ENCODE peak calls at places on chromosomes 1 and 21, in ten cellular contexts. One of them, this sample, is unnamed.

GRCh38 chr1:38061883-38062328 is 15.3 kb upstream of the POU3F1 start:
- DNase-seq in activated CD8-positive, alpha-beta memory T cell treated with anti-CD3 and anti-CD28 coated beads for 1 hour: no peak
- DNase-seq in CD8-positive, alpha-beta memory T cell: no peak
- DNase-seq in AG08396: no peak
- DNase-seq in D341Med: no peak
- DNase-seq in astrocyte of the spinal cord: no peak
- DNase-seq in heart right ventricle: no peak
- DNase-seq in stimulated activated CD4-positive, alpha-beta T cell treated with anti-CD3 and anti-CD28 coated beads, Interleukin-2, amount 100 ng/mL, for 24 hours: no peak
- DNase-seq in GM23248: no peak
- DNase-seq in mammary epithelial cell: no peak
- DNase-seq in this sample: no peak

GRCh38 chr1:225572422-225572821 is 80.5 kb downstream of the ENAH start:
- DNase-seq in activated CD8-positive, alpha-beta memory T cell treated with anti-CD3 and anti-CD28 coated beads for 1 hour: no peak
- DNase-seq in CD8-positive, alpha-beta memory T cell: no peak
- DNase-seq in AG08396: peak
- DNase-seq in D341Med: no peak
- DNase-seq in astrocyte of the spinal cord: peak
- DNase-seq in heart right ventricle: no peak
- DNase-seq in stimulated activated CD4-positive, alpha-beta T cell treated with anti-CD3 and anti-CD28 coated beads, Interleukin-2, amount 100 ng/mL, for 24 hours: no peak
- DNase-seq in GM23248: peak
- DNase-seq in mammary epithelial cell: no peak
- DNase-seq in this sample: no peak

GRCh38 chr1:93779540-93780121 is 98.0 kb upstream of the BCAR3 start:
- DNase-seq in activated CD8-positive, alpha-beta memory T cell treated with anti-CD3 and anti-CD28 coated beads for 1 hour: no peak
- DNase-seq in CD8-positive, alpha-beta memory T cell: no peak
- DNase-seq in AG08396: no peak
- DNase-seq in D341Med: no peak
- DNase-seq in astrocyte of the spinal cord: peak
- DNase-seq in heart right ventricle: no peak
- DNase-seq in stimulated activated CD4-positive, alpha-beta T cell treated with anti-CD3 and anti-CD28 coated beads, Interleukin-2, amount 100 ng/mL, for 24 hours: no peak
- DNase-seq in GM23248: peak
- DNase-seq in mammary epithelial cell: peak
- DNase-seq in this sample: no peak

GRCh38 chr1:211892577-211892976 is 62.0 kb upstream of the LPGAT1 start:
- DNase-seq in activated CD8-positive, alpha-beta memory T cell treated with anti-CD3 and anti-CD28 coated beads for 1 hour: no peak
- DNase-seq in CD8-positive, alpha-beta memory T cell: no peak
- DNase-seq in AG08396: no peak
- DNase-seq in D341Med: no peak
- DNase-seq in astrocyte of the spinal cord: no peak
- DNase-seq in heart right ventricle: no peak
- DNase-seq in stimulated activated CD4-positive, alpha-beta T cell treated with anti-CD3 and anti-CD28 coated beads, Interleukin-2, amount 100 ng/mL, for 24 hours: no peak
- DNase-seq in GM23248: no peak
- DNase-seq in mammary epithelial cell: no peak
- DNase-seq in this sample: no peak

GRCh38 chr1:205587576-205587975 is 44.2 kb downstream of the ELK4 start:
- DNase-seq in activated CD8-positive, alpha-beta memory T cell treated with anti-CD3 and anti-CD28 coated beads for 1 hour: no peak
- DNase-seq in CD8-positive, alpha-beta memory T cell: no peak
- DNase-seq in AG08396: no peak
- DNase-seq in D341Med: no peak
- DNase-seq in astrocyte of the spinal cord: no peak
- DNase-seq in heart right ventricle: no peak
- DNase-seq in stimulated activated CD4-positive, alpha-beta T cell treated with anti-CD3 and anti-CD28 coated beads, Interleukin-2, amount 100 ng/mL, for 24 hours: no peak
- DNase-seq in GM23248: no peak
- DNase-seq in mammary epithelial cell: no peak
- DNase-seq in this sample: peak

GRCh38 chr21:46515109-46515508 is 56.4 kb downstream of the DIP2A start:
- DNase-seq in activated CD8-positive, alpha-beta memory T cell treated with anti-CD3 and anti-CD28 coated beads for 1 hour: no peak
- DNase-seq in CD8-positive, alpha-beta memory T cell: no peak
- DNase-seq in AG08396: no peak
- DNase-seq in D341Med: no peak
- DNase-seq in astrocyte of the spinal cord: peak
- DNase-seq in heart right ventricle: peak
- DNase-seq in stimulated activated CD4-positive, alpha-beta T cell treated with anti-CD3 and anti-CD28 coated beads, Interleukin-2, amount 100 ng/mL, for 24 hours: no peak
- DNase-seq in GM23248: peak
- DNase-seq in mammary epithelial cell: no peak
- DNase-seq in this sample: peak

GRCh38 chr21:39633770-39634181 is 21.0 kb downstream of the B3GALT5 start:
- DNase-seq in activated CD8-positive, alpha-beta memory T cell treated with anti-CD3 and anti-CD28 coated beads for 1 hour: no peak
- DNase-seq in CD8-positive, alpha-beta memory T cell: no peak
- DNase-seq in AG08396: peak
- DNase-seq in D341Med: no peak
- DNase-seq in astrocyte of the spinal cord: peak
- DNase-seq in heart right ventricle: no peak
- DNase-seq in stimulated activated CD4-positive, alpha-beta T cell treated with anti-CD3 and anti-CD28 coated beads, Interleukin-2, amount 100 ng/mL, for 24 hours: no peak
- DNase-seq in GM23248: peak
- DNase-seq in mammary epithelial cell: peak
- DNase-seq in this sample: no peak

GRCh38 chr1:37922767-37923550 is 23.9 kb downstream of the INPP5B start:
- DNase-seq in activated CD8-positive, alpha-beta memory T cell treated with anti-CD3 and anti-CD28 coated beads for 1 hour: no peak
- DNase-seq in CD8-positive, alpha-beta memory T cell: no peak
- DNase-seq in AG08396: no peak
- DNase-seq in D341Med: no peak
- DNase-seq in astrocyte of the spinal cord: no peak
- DNase-seq in heart right ventricle: no peak
- DNase-seq in stimulated activated CD4-positive, alpha-beta T cell treated with anti-CD3 and anti-CD28 coated beads, Interleukin-2, amount 100 ng/mL, for 24 hours: no peak
- DNase-seq in GM23248: no peak
- DNase-seq in mammary epithelial cell: no peak
- DNase-seq in this sample: no peak

GRCh38 chr1:22711591-22712501 is 1.2 kb downstream of the EPHB2 start:
- DNase-seq in activated CD8-positive, alpha-beta memory T cell treated with anti-CD3 and anti-CD28 coated beads for 1 hour: no peak
- DNase-seq in CD8-positive, alpha-beta memory T cell: no peak
- DNase-seq in AG08396: peak
- DNase-seq in D341Med: no peak
- DNase-seq in astrocyte of the spinal cord: peak
- DNase-seq in heart right ventricle: no peak
- DNase-seq in stimulated activated CD4-positive, alpha-beta T cell treated with anti-CD3 and anti-CD28 coated beads, Interleukin-2, amount 100 ng/mL, for 24 hours: no peak
- DNase-seq in GM23248: peak
- DNase-seq in mammary epithelial cell: no peak
- DNase-seq in this sample: no peak

GRCh38 chr21:44353200-44353970 is at the start of gene TRPM2:
- DNase-seq in activated CD8-positive, alpha-beta memory T cell treated with anti-CD3 and anti-CD28 coated beads for 1 hour: no peak
- DNase-seq in CD8-positive, alpha-beta memory T cell: no peak
- DNase-seq in AG08396: no peak
- DNase-seq in D341Med: no peak
- DNase-seq in astrocyte of the spinal cord: no peak
- DNase-seq in heart right ventricle: peak
- DNase-seq in stimulated activated CD4-positive, alpha-beta T cell treated with anti-CD3 and anti-CD28 coated beads, Interleukin-2, amount 100 ng/mL, for 24 hours: no peak
- DNase-seq in GM23248: peak
- DNase-seq in mammary epithelial cell: no peak
- DNase-seq in this sample: no peak

GRCh38 chr1:89836997-89837909 is 16.4 kb downstream of the LRRC8D start:
- DNase-seq in activated CD8-positive, alpha-beta memory T cell treated with anti-CD3 and anti-CD28 coated beads for 1 hour: no peak
- DNase-seq in CD8-positive, alpha-beta memory T cell: no peak
- DNase-seq in AG08396: no peak
- DNase-seq in D341Med: no peak
- DNase-seq in astrocyte of the spinal cord: peak
- DNase-seq in heart right ventricle: no peak
- DNase-seq in stimulated activated CD4-positive, alpha-beta T cell treated with anti-CD3 and anti-CD28 coated beads, Interleukin-2, amount 100 ng/mL, for 24 hours: no peak
- DNase-seq in GM23248: no peak
- DNase-seq in mammary epithelial cell: no peak
- DNase-seq in this sample: no peak

GRCh38 chr1:12276225-12276624 is 46.4 kb downstream of the VPS13D start:
- DNase-seq in activated CD8-positive, alpha-beta memory T cell treated with anti-CD3 and anti-CD28 coated beads for 1 hour: no peak
- DNase-seq in CD8-positive, alpha-beta memory T cell: no peak
- DNase-seq in AG08396: peak
- DNase-seq in D341Med: no peak
- DNase-seq in astrocyte of the spinal cord: peak
- DNase-seq in heart right ventricle: peak
- DNase-seq in stimulated activated CD4-positive, alpha-beta T cell treated with anti-CD3 and anti-CD28 coated beads, Interleukin-2, amount 100 ng/mL, for 24 hours: no peak
- DNase-seq in GM23248: peak
- DNase-seq in mammary epithelial cell: peak
- DNase-seq in this sample: no peak

GRCh38 chr1:160676869-160677597 is 30.2 kb upstream of the SLAMF1 start:
- DNase-seq in activated CD8-positive, alpha-beta memory T cell treated with anti-CD3 and anti-CD28 coated beads for 1 hour: no peak
- DNase-seq in CD8-positive, alpha-beta memory T cell: no peak
- DNase-seq in AG08396: no peak
- DNase-seq in D341Med: no peak
- DNase-seq in astrocyte of the spinal cord: no peak
- DNase-seq in heart right ventricle: no peak
- DNase-seq in stimulated activated CD4-positive, alpha-beta T cell treated with anti-CD3 and anti-CD28 coated beads, Interleukin-2, amount 100 ng/mL, for 24 hours: no peak
- DNase-seq in GM23248: no peak
- DNase-seq in mammary epithelial cell: no peak
- DNase-seq in this sample: no peak

GRCh38 chr1:21238141-21238800 is 52.0 kb downstream of the ECE1 start:
- DNase-seq in activated CD8-positive, alpha-beta memory T cell treated with anti-CD3 and anti-CD28 coated beads for 1 hour: no peak
- DNase-seq in CD8-positive, alpha-beta memory T cell: no peak
- DNase-seq in AG08396: no peak
- DNase-seq in D341Med: no peak
- DNase-seq in astrocyte of the spinal cord: peak
- DNase-seq in heart right ventricle: no peak
- DNase-seq in stimulated activated CD4-positive, alpha-beta T cell treated with anti-CD3 and anti-CD28 coated beads, Interleukin-2, amount 100 ng/mL, for 24 hours: no peak
- DNase-seq in GM23248: peak
- DNase-seq in mammary epithelial cell: peak
- DNase-seq in this sample: no peak

GRCh38 chr21:44703731-44704635 is 7.0 kb downstream of the KRTAP10-12 start:
- DNase-seq in activated CD8-positive, alpha-beta memory T cell treated with anti-CD3 and anti-CD28 coated beads for 1 hour: no peak
- DNase-seq in CD8-positive, alpha-beta memory T cell: no peak
- DNase-seq in AG08396: no peak
- DNase-seq in D341Med: no peak
- DNase-seq in astrocyte of the spinal cord: no peak
- DNase-seq in heart right ventricle: no peak
- DNase-seq in stimulated activated CD4-positive, alpha-beta T cell treated with anti-CD3 and anti-CD28 coated beads, Interleukin-2, amount 100 ng/mL, for 24 hours: no peak
- DNase-seq in GM23248: no peak
- DNase-seq in mammary epithelial cell: no peak
- DNase-seq in this sample: no peak

GRCh38 chr1:68819190-68819829 is 322.4 kb upstream of the DEPDC1 start:
- DNase-seq in activated CD8-positive, alpha-beta memory T cell treated with anti-CD3 and anti-CD28 coated beads for 1 hour: no peak
- DNase-seq in CD8-positive, alpha-beta memory T cell: no peak
- DNase-seq in AG08396: peak
- DNase-seq in D341Med: peak
- DNase-seq in astrocyte of the spinal cord: peak
- DNase-seq in heart right ventricle: no peak
- DNase-seq in stimulated activated CD4-positive, alpha-beta T cell treated with anti-CD3 and anti-CD28 coated beads, Interleukin-2, amount 100 ng/mL, for 24 hours: no peak
- DNase-seq in GM23248: peak
- DNase-seq in mammary epithelial cell: peak
- DNase-seq in this sample: no peak

GRCh38 chr1:223700942-223701637 is 11.2 kb upstream of the CAPN2 start:
- DNase-seq in activated CD8-positive, alpha-beta memory T cell treated with anti-CD3 and anti-CD28 coated beads for 1 hour: no peak
- DNase-seq in CD8-positive, alpha-beta memory T cell: no peak
- DNase-seq in AG08396: peak
- DNase-seq in D341Med: no peak
- DNase-seq in astrocyte of the spinal cord: peak
- DNase-seq in heart right ventricle: no peak
- DNase-seq in stimulated activated CD4-positive, alpha-beta T cell treated with anti-CD3 and anti-CD28 coated beads, Interleukin-2, amount 100 ng/mL, for 24 hours: peak
- DNase-seq in GM23248: peak
- DNase-seq in mammary epithelial cell: peak
- DNase-seq in this sample: peak

GRCh38 chr21:16551101-16551695 is 821.4 kb downstream of the USP25 start:
- DNase-seq in activated CD8-positive, alpha-beta memory T cell treated with anti-CD3 and anti-CD28 coated beads for 1 hour: no peak
- DNase-seq in CD8-positive, alpha-beta memory T cell: no peak
- DNase-seq in AG08396: no peak
- DNase-seq in D341Med: no peak
- DNase-seq in astrocyte of the spinal cord: no peak
- DNase-seq in heart right ventricle: no peak
- DNase-seq in stimulated activated CD4-positive, alpha-beta T cell treated with anti-CD3 and anti-CD28 coated beads, Interleukin-2, amount 100 ng/mL, for 24 hours: no peak
- DNase-seq in GM23248: peak
- DNase-seq in mammary epithelial cell: peak
- DNase-seq in this sample: no peak

GRCh38 chr1:100360790-100361232 is 8.5 kb downstream of the CDC14A start:
- DNase-seq in activated CD8-positive, alpha-beta memory T cell treated with anti-CD3 and anti-CD28 coated beads for 1 hour: no peak
- DNase-seq in CD8-positive, alpha-beta memory T cell: no peak
- DNase-seq in AG08396: peak
- DNase-seq in D341Med: no peak
- DNase-seq in astrocyte of the spinal cord: peak
- DNase-seq in heart right ventricle: peak
- DNase-seq in stimulated activated CD4-positive, alpha-beta T cell treated with anti-CD3 and anti-CD28 coated beads, Interleukin-2, amount 100 ng/mL, for 24 hours: no peak
- DNase-seq in GM23248: peak
- DNase-seq in mammary epithelial cell: no peak
- DNase-seq in this sample: peak

GRCh38 chr1:207346562-207346912 is 25.1 kb downstream of the CD55 start:
- DNase-seq in activated CD8-positive, alpha-beta memory T cell treated with anti-CD3 and anti-CD28 coated beads for 1 hour: no peak
- DNase-seq in CD8-positive, alpha-beta memory T cell: no peak
- DNase-seq in AG08396: no peak
- DNase-seq in D341Med: no peak
- DNase-seq in astrocyte of the spinal cord: no peak
- DNase-seq in heart right ventricle: peak
- DNase-seq in stimulated activated CD4-positive, alpha-beta T cell treated with anti-CD3 and anti-CD28 coated beads, Interleukin-2, amount 100 ng/mL, for 24 hours: no peak
- DNase-seq in GM23248: no peak
- DNase-seq in mammary epithelial cell: no peak
- DNase-seq in this sample: no peak

GRCh38 chr1:87030740-87031400 is 116.4 kb downstream of the HS2ST1 start:
- DNase-seq in activated CD8-positive, alpha-beta memory T cell treated with anti-CD3 and anti-CD28 coated beads for 1 hour: no peak
- DNase-seq in CD8-positive, alpha-beta memory T cell: no peak
- DNase-seq in AG08396: no peak
- DNase-seq in D341Med: no peak
- DNase-seq in astrocyte of the spinal cord: no peak
- DNase-seq in heart right ventricle: no peak
- DNase-seq in stimulated activated CD4-positive, alpha-beta T cell treated with anti-CD3 and anti-CD28 coated beads, Interleukin-2, amount 100 ng/mL, for 24 hours: no peak
- DNase-seq in GM23248: no peak
- DNase-seq in mammary epithelial cell: no peak
- DNase-seq in this sample: no peak

GRCh38 chr1:2224170-2224584 is 3.9 kb upstream of the SKI start:
- DNase-seq in activated CD8-positive, alpha-beta memory T cell treated with anti-CD3 and anti-CD28 coated beads for 1 hour: no peak
- DNase-seq in CD8-positive, alpha-beta memory T cell: no peak
- DNase-seq in AG08396: no peak
- DNase-seq in D341Med: no peak
- DNase-seq in astrocyte of the spinal cord: no peak
- DNase-seq in heart right ventricle: no peak
- DNase-seq in stimulated activated CD4-positive, alpha-beta T cell treated with anti-CD3 and anti-CD28 coated beads, Interleukin-2, amount 100 ng/mL, for 24 hours: no peak
- DNase-seq in GM23248: no peak
- DNase-seq in mammary epithelial cell: no peak
- DNase-seq in this sample: no peak

GRCh38 chr21:41894922-41895557 is 15.9 kb upstream of the PRDM15 start:
- DNase-seq in activated CD8-positive, alpha-beta memory T cell treated with anti-CD3 and anti-CD28 coated beads for 1 hour: no peak
- DNase-seq in CD8-positive, alpha-beta memory T cell: no peak
- DNase-seq in AG08396: peak
- DNase-seq in D341Med: no peak
- DNase-seq in astrocyte of the spinal cord: peak
- DNase-seq in heart right ventricle: no peak
- DNase-seq in stimulated activated CD4-positive, alpha-beta T cell treated with anti-CD3 and anti-CD28 coated beads, Interleukin-2, amount 100 ng/mL, for 24 hours: no peak
- DNase-seq in GM23248: no peak
- DNase-seq in mammary epithelial cell: no peak
- DNase-seq in this sample: no peak

GRCh38 chr1:43334453-43335205 is 3.0 kb upstream of the MPL start:
- DNase-seq in activated CD8-positive, alpha-beta memory T cell treated with anti-CD3 and anti-CD28 coated beads for 1 hour: no peak
- DNase-seq in CD8-positive, alpha-beta memory T cell: no peak
- DNase-seq in AG08396: no peak
- DNase-seq in D341Med: no peak
- DNase-seq in astrocyte of the spinal cord: no peak
- DNase-seq in heart right ventricle: no peak
- DNase-seq in stimulated activated CD4-positive, alpha-beta T cell treated with anti-CD3 and anti-CD28 coated beads, Interleukin-2, amount 100 ng/mL, for 24 hours: no peak
- DNase-seq in GM23248: no peak
- DNase-seq in mammary epithelial cell: no peak
- DNase-seq in this sample: peak

GRCh38 chr1:218421531-218421930 is 76.4 kb downstream of the TGFB2 start:
- DNase-seq in activated CD8-positive, alpha-beta memory T cell treated with anti-CD3 and anti-CD28 coated beads for 1 hour: no peak
- DNase-seq in CD8-positive, alpha-beta memory T cell: no peak
- DNase-seq in AG08396: no peak
- DNase-seq in D341Med: no peak
- DNase-seq in astrocyte of the spinal cord: no peak
- DNase-seq in heart right ventricle: no peak
- DNase-seq in stimulated activated CD4-positive, alpha-beta T cell treated with anti-CD3 and anti-CD28 coated beads, Interleukin-2, amount 100 ng/mL, for 24 hours: no peak
- DNase-seq in GM23248: peak
- DNase-seq in mammary epithelial cell: peak
- DNase-seq in this sample: no peak

GRCh38 chr1:32311709-32312393 is 20.0 kb downstream of the HDAC1 start:
- DNase-seq in activated CD8-positive, alpha-beta memory T cell treated with anti-CD3 and anti-CD28 coated beads for 1 hour: no peak
- DNase-seq in CD8-positive, alpha-beta memory T cell: no peak
- DNase-seq in AG08396: no peak
- DNase-seq in D341Med: peak
- DNase-seq in astrocyte of the spinal cord: no peak
- DNase-seq in heart right ventricle: no peak
- DNase-seq in stimulated activated CD4-positive, alpha-beta T cell treated with anti-CD3 and anti-CD28 coated beads, Interleukin-2, amount 100 ng/mL, for 24 hours: no peak
- DNase-seq in GM23248: no peak
- DNase-seq in mammary epithelial cell: no peak
- DNase-seq in this sample: no peak

GRCh38 chr1:228226956-228227791 is 19.3 kb downstream of the OBSCN start:
- DNase-seq in activated CD8-positive, alpha-beta memory T cell treated with anti-CD3 and anti-CD28 coated beads for 1 hour: no peak
- DNase-seq in CD8-positive, alpha-beta memory T cell: no peak
- DNase-seq in AG08396: no peak
- DNase-seq in D341Med: peak
- DNase-seq in astrocyte of the spinal cord: no peak
- DNase-seq in heart right ventricle: no peak
- DNase-seq in stimulated activated CD4-positive, alpha-beta T cell treated with anti-CD3 and anti-CD28 coated beads, Interleukin-2, amount 100 ng/mL, for 24 hours: no peak
- DNase-seq in GM23248: peak
- DNase-seq in mammary epithelial cell: no peak
- DNase-seq in this sample: no peak

GRCh38 chr1:243926803-243927245 is 76.8 kb upstream of the AKT3 start:
- DNase-seq in activated CD8-positive, alpha-beta memory T cell treated with anti-CD3 and anti-CD28 coated beads for 1 hour: no peak
- DNase-seq in CD8-positive, alpha-beta memory T cell: no peak
- DNase-seq in AG08396: peak
- DNase-seq in D341Med: no peak
- DNase-seq in astrocyte of the spinal cord: peak
- DNase-seq in heart right ventricle: no peak
- DNase-seq in stimulated activated CD4-positive, alpha-beta T cell treated with anti-CD3 and anti-CD28 coated beads, Interleukin-2, amount 100 ng/mL, for 24 hours: no peak
- DNase-seq in GM23248: peak
- DNase-seq in mammary epithelial cell: peak
- DNase-seq in this sample: no peak

This sample was measured in lower leg skin.